ENCODE peak calls at places on chromosomes 11 and 22, in four cellular contexts. K, U, C and O are unnamed samples.

GRCh38 chr11:116808262-116809175 is 14.6 kb downstream of the APOA4 start:
- DNase-seq in U (peak), C (no peak), K (no peak), O (no peak)

GRCh38 chr11:93169950-93170561 is 27.7 kb downstream of the SLC36A4 start:
- DNase-seq in C (no peak), U (no peak), K (no peak), O (no peak)

GRCh38 chr22:24937114-24937513 is 9.4 kb downstream of the LHFPL7 start:
- DNase-seq in K (no peak), U (no peak), C (no peak), O (no peak)

GRCh38 chr11:36123353-36124220 is 165.6 kb downstream of the COMMD9 start:
- DNase-seq in K (no peak), U (peak), C (no peak), O (no peak)

GRCh38 chr22:35651085-35651484 is 2.8 kb downstream of the APOL6 start:
- DNase-seq in C (no peak), U (no peak), K (peak), O (no peak)

GRCh38 chr22:24380220-24381218 is 46.9 kb upstream of the ADORA2A start:
- DNase-seq in K (no peak), C (no peak), U (no peak), O (no peak)

GRCh38 chr22:46750861-46751260 is 11.6 kb upstream of the TBC1D22A start:
- DNase-seq in K (no peak), C (no peak), U (no peak), O (no peak)

GRCh38 chr22:36432592-36433317 is 45.0 kb upstream of the MYH9 start:
- DNase-seq in C (no peak), U (no peak), K (no peak), O (no peak)

GRCh38 chr11:134901955-134902707 is 490.1 kb upstream of the B3GAT1 start:
- DNase-seq in K (no peak), U (no peak), C (no peak), O (no peak)

GRCh38 chr11:28808771-28809170 is 700.6 kb downstream of the METTL15 start:
- DNase-seq in K (no peak), U (no peak), C (no peak), O (no peak)

GRCh38 chr11:70377645-70378044 is 20.7 kb upstream of the CTTN start:
- DNase-seq in U (no peak), K (no peak), C (no peak), O (no peak)

GRCh38 chr11:63920126-63920869 is 3.3 kb upstream of the RCOR2 start:
- DNase-seq in C (no peak), K (no peak), U (peak), O (no peak)

GRCh38 chr11:27427183-27427980 is 45.2 kb downstream of the LGR4 start:
- DNase-seq in K (no peak), C (no peak), U (no peak), O (no peak)

GRCh38 chr22:25666308-25666707 is 75.7 kb upstream of the MYO18B start:
- DNase-seq in K (no peak), U (peak), C (no peak), O (no peak)